ENCODE peak calls at places on chromosomes 4 and X, in five cellular contexts. S is RWPE1, O is lung, X is cardiac muscle cell, T is ovary. P is an unnamed sample.

GRCh38 chrX:95718746-95719145 is 965.9 kb upstream of the DIAPH2 start:
- DNase-seq in X (no peak), O (no peak), T (no peak), S (no peak), P (no peak)

GRCh38 chrX:20271186-20271585 is 4.5 kb upstream of the RPS6KA3 start:
- DNase-seq in T (no peak), S (no peak), O (no peak), X (no peak), P (no peak)

GRCh38 chrX:136496359-136496767 is 1.0 kb upstream of the HTATSF1 start:
- DNase-seq in S (no peak), X (no peak), O (no peak), T (no peak), P (no peak)

GRCh38 chr4:128427832-128428366 is 140.3 kb upstream of the PGRMC2 start:
- DNase-seq in S (peak), T (no peak), O (peak), X (peak), P (peak)

GRCh38 chrX:39670281-39670680 is 427.5 kb downstream of the BCOR start:
- DNase-seq in X (peak), O (no peak), S (no peak), T (no peak), P (no peak)

GRCh38 chr4:98514930-98515809 is 143.2 kb downstream of the TSPAN5 start:
- DNase-seq in S (no peak), X (no peak), O (no peak), T (no peak), P (no peak)

GRCh38 chr4:52868138-52868537 is 6.0 kb downstream of the RASL11B start:
- DNase-seq in T (peak), S (no peak), X (no peak), O (no peak), P (no peak)

GRCh38 chr4:25550376-25551030 is 105.1 kb upstream of the SLC34A2 start:
- DNase-seq in X (no peak), S (no peak), T (no peak), O (no peak), P (no peak)

GRCh38 chr4:100633269-100633668 is 115.4 kb upstream of the EMCN start:
- DNase-seq in O (no peak), S (no peak), X (no peak), T (no peak), P (no peak)

GRCh38 chr4:156962551-156962974 is 9.0 kb downstream of the PDGFC start:
- DNase-seq in O (no peak), X (peak), S (no peak), T (peak), P (no peak)

GRCh38 chr4:113300384-113301011 is 251.0 kb downstream of the ANK2 start:
- DNase-seq in X (peak), S (peak), O (no peak), T (peak), P (no peak)

GRCh38 chrX:47174376-47174775 is 19.3 kb upstream of the UBA1 start:
- DNase-seq in O (no peak), X (no peak), T (no peak), S (no peak), P (no peak)

GRCh38 chr4:189656551-189657165 is 284.0 kb upstream of the FRG1 start:
- DNase-seq in T (no peak), S (no peak), O (no peak), X (no peak), P (no peak)

GRCh38 chr4:119135721-119136121 is at the start of gene MYOZ2:
- DNase-seq in O (no peak), S (no peak), T (no peak), X (no peak), P (no peak)

GRCh38 chr4:124529131-124529530 is 183.4 kb downstream of the ANKRD50 start:
- DNase-seq in X (no peak), O (no peak), S (no peak), T (no peak), P (no peak)

GRCh38 chr4:144646523-144647094 is 653 bp downstream of the HHIP start:
- DNase-seq in X (peak), S (peak), T (peak), O (no peak), P (no peak)

GRCh38 chr4:128322311-128322710 is 34.7 kb upstream of the PGRMC2 start:
- DNase-seq in X (no peak), S (peak), O (no peak), T (no peak), P (no peak)

GRCh38 chrX:70132244-70132643 is 1.0 kb upstream of the IGBP1 start:
- DNase-seq in O (no peak), S (peak), X (no peak), T (no peak), P (no peak)

GRCh38 chrX:38225093-38225492 is 4.4 kb upstream of the SRPX start:
- DNase-seq in T (no peak), S (no peak), X (no peak), O (no peak), P (no peak)

GRCh38 chr4:147361726-147362125 is 119.2 kb upstream of the EDNRA start:
- DNase-seq in S (peak), X (peak), O (peak), T (peak), P (peak)

GRCh38 chrX:44946771-44947170 is 73.8 kb downstream of the KDM6A start:
- DNase-seq in T (no peak), S (no peak), X (peak), O (no peak), P (no peak)

GRCh38 chr4:3473251-3473942 is 10.3 kb downstream of the DOK7 start:
- DNase-seq in O (no peak), X (no peak), S (no peak), T (no peak), P (no peak)

GRCh38 chr4:4334798-4335520 is 44.9 kb downstream of the ZBTB49 start:
- DNase-seq in S (peak), O (peak), X (peak), T (peak), P (peak)

GRCh38 chrX:154380787-154381186 is 1.7 kb downstream of the EMD start:
- DNase-seq in S (no peak), X (no peak), O (no peak), T (no peak), P (no peak)

GRCh38 chrX:154380153-154380552 is 1.1 kb downstream of the EMD start:
- DNase-seq in T (no peak), X (peak), O (no peak), S (no peak), P (no peak)

GRCh38 chrX:154382483-154383069 is 3.5 kb downstream of the EMD start:
- DNase-seq in S (no peak), O (no peak), X (no peak), T (no peak), P (no peak)

GRCh38 chrX:154379569-154379951 is 465 bp downstream of the EMD start:
- DNase-seq in T (no peak), S (no peak), X (no peak), O (no peak), P (no peak)

DNA sequence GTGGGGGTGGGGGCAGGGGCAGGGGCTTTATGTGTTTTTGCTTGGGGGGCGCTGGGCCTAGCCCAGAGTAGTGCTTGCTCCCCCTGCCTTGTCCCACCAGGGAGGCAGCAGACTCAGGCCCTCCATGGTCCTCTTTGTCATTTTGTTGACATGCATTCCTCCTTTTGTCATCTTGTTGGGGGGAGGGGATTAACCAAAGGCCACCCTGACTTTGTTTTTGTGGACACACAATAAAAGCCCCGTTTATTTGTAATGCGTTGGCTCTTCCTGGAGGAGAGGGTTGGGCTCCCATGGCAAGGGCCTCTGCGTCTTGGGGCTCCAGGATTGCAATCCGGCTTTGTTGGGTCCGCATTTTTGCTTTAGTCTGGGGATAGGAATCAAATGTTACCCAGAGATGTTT is 2.2 kb downstream of the EMD start:
- DNase-seq in S (no peak), O (no peak), T (no peak), X (no peak), P (no peak)
- H3K27ac ChIP-seq in S (peak), O (no peak), T (no peak), X (no peak), P (no peak)

GRCh38 chrX:129606918-129607317 is 47.8 kb downstream of the APLN start:
- DNase-seq in S (peak), T (peak), X (peak), O (peak), P (peak)
- H3K27ac ChIP-seq in S (no peak), T (no peak), X (no peak), O (no peak), P (no peak)

DNA sequence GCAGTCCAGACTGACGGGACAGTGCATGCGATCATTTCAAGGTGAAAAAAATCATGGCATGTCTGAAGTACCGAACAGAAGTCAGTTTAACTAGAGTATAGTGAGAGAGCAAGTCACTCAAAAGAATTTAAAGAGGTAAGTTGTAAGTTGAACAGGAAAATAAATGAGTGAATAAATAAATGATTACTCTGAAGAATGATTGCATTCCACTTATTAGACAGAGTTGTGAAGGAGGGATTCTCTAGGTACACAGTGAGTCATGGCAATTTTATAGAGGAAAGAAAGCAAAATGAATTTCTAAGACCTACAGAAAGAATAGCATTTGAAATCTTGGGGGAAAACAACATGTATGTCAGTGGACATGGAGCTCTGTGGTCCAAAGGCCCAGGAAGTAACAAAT is 37.1 kb upstream of the SLC7A11 start:
- DNase-seq in X (no peak), T (no peak), S (no peak), O (no peak), P (no peak)
- H3K27ac ChIP-seq in X (no peak), T (no peak), S (no peak), O (no peak), P (no peak)

GRCh38 chr4:6892190-6892908 is 17.3 kb upstream of the TBC1D14 start:
- DNase-seq in X (peak), S (no peak), T (no peak), O (no peak), P (peak)
- H3K27ac ChIP-seq in X (peak), S (peak), T (no peak), O (no peak), P (peak)

DNA sequence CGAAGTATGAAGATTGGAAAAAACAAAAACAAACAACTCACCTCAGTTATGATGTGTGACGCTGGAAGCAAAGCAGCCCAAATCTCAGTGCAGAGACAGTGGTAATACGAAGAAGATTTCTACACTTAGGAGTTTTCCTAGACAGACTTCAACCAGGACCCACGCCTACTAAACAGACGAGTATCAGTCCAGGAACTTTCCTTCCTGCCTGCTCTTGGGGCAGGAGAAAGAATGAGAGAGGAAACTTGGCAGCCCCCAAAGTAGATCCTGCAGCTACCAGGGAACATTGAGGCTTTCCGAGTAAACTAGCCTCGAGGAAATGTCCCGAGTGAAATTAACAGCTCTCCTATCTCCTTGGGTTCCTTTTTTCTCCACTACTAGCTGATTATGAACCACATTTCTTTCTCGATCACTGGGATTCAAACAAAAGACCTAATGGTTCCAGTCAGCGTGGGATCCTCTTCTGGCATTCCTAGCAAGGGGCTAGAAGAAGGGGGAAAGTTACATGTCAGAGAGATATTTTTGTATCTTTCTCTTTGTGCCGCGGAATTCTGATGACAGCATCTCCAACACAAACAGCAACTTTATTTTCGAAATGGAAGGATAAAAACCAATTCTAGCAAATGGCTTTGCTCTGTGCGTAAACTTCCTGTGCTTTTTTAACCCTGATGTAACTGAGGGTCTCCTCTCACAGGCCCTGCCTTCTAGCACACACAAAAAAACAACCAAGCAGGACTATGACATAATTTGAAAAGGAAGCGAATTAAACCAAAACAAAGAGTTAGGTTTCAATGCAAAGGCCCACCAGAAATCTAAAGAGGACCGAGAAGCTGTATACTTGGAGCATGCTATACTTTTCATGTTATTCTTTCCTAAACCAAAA is 53.2 kb downstream of the PPM1K start:
- DNase-seq in X (peak), T (peak), O (no peak), S (no peak), P (no peak)
- H3K27ac ChIP-seq in X (no peak), T (peak), O (peak), S (no peak), P (peak)

GRCh38 chr4:167885872-167886271 is 206.5 kb upstream of the ANXA10 start:
- DNase-seq in T (no peak), O (no peak), S (peak), X (no peak), P (no peak)

GRCh38 chr4:167890226-167890625 is 202.1 kb upstream of the ANXA10 start:
- DNase-seq in O (no peak), X (no peak), S (no peak), T (no peak), P (no peak)

GRCh38 chr4:167887726-167888125 is 204.6 kb upstream of the ANXA10 start:
- DNase-seq in S (no peak), T (no peak), X (no peak), O (no peak), P (no peak)

GRCh38 chr4:167883271-167883670 is 209.1 kb upstream of the ANXA10 start:
- DNase-seq in O (no peak), T (no peak), S (no peak), X (no peak), P (no peak)

GRCh38 chr4:167885071-167885470 is 207.3 kb upstream of the ANXA10 start:
- DNase-seq in S (no peak), T (no peak), X (no peak), O (no peak), P (no peak)
- H3K27ac ChIP-seq in S (no peak), T (no peak), X (no peak), O (no peak), P (no peak)

DNA sequence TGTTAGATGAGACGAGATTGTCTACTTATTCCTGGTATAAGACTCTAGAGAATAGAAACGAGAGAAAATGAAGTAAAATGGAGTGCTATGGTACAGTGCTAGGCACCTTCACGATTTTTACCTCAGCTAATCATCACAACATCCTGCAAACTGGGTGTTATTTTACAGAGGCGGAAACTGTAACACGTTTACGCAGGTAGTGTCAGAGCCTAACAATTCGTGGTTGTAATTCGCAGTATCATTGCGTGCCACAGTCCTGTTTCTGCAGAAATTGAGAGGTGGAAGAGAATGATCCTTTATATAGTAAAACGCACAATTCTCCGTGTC is 383 bp upstream of the TBC1D19 start:
- DNase-seq in O (no peak), X (no peak), S (peak), T (no peak), P (no peak)
- H3K27ac ChIP-seq in O (peak), X (peak), S (peak), T (peak), P (peak)

GRCh38 chr4:183906736-183907651 is 1.9 kb downstream of the STOX2 start:
- DNase-seq in O (no peak), S (no peak), X (peak), T (peak), P (no peak)

GRCh38 chr4:183905593-183906485 is 732 bp downstream of the STOX2 start:
- DNase-seq in X (peak), T (peak), O (peak), S (peak), P (peak)

GRCh38 chr4:183905081-183905592 is at the start of gene STOX2:
- DNase-seq in T (peak), O (peak), S (peak), X (peak), P (peak)

GRCh38 chr4:183908284-183908683 is 3.2 kb downstream of the STOX2 start:
- DNase-seq in O (no peak), X (no peak), T (no peak), S (no peak), P (no peak)

GRCh38 chr4:183906486-183906735 is 1.3 kb downstream of the STOX2 start:
- DNase-seq in T (no peak), X (no peak), O (no peak), S (no peak), P (no peak)
- H3K27ac ChIP-seq in T (peak), X (no peak), O (no peak), S (no peak), P (no peak)